ENCODE peak calls at places on chromosomes 6 and 20, in nine cellular contexts. One of them, this sample, is unnamed.

GRCh38 chr20:12597491-12597890 is 411.3 kb upstream of the SPTLC3 start:
- DNase-seq in testis: no peak
- DNase-seq in body of pancreas: no peak
- DNase-seq in IMR-90: no peak
- DNase-seq in transverse colon: no peak
- DNase-seq in spleen: no peak
- DNase-seq in sigmoid colon: no peak
- DNase-seq in ovary: no peak
- DNase-seq in uterus: no peak
- DNase-seq in this sample: no peak

GRCh38 chr20:63979549-63980316 is at the start of gene SAMD10:
- DNase-seq in body of pancreas: peak
- DNase-seq in sigmoid colon: no peak
- DNase-seq in transverse colon: peak
- DNase-seq in testis: peak
- DNase-seq in spleen: peak
- DNase-seq in IMR-90: peak
- DNase-seq in ovary: peak
- DNase-seq in uterus: peak
- DNase-seq in this sample: no peak

GRCh38 chr6:28553986-28554881 is 28.6 kb downstream of the GPX5 start:
- DNase-seq in IMR-90: no peak
- DNase-seq in uterus: no peak
- DNase-seq in ovary: no peak
- DNase-seq in testis: peak
- DNase-seq in transverse colon: no peak
- DNase-seq in sigmoid colon: no peak
- DNase-seq in body of pancreas: peak
- DNase-seq in spleen: no peak
- DNase-seq in this sample: no peak

GRCh38 chr6:92297101-92297500 is 1122.3 kb downstream of the EPHA7 start:
- DNase-seq in IMR-90: peak
- DNase-seq in transverse colon: no peak
- DNase-seq in testis: no peak
- DNase-seq in body of pancreas: no peak
- DNase-seq in uterus: no peak
- DNase-seq in spleen: no peak
- DNase-seq in sigmoid colon: no peak
- DNase-seq in ovary: no peak
- DNase-seq in this sample: no peak

GRCh38 chr20:49938173-49939163 is 2.3 kb downstream of the RNF114 start:
- DNase-seq in ovary: peak
- DNase-seq in sigmoid colon: peak
- DNase-seq in testis: peak
- DNase-seq in spleen: peak
- DNase-seq in transverse colon: peak
- DNase-seq in body of pancreas: peak
- DNase-seq in uterus: peak
- DNase-seq in IMR-90: peak
- DNase-seq in this sample: peak

GRCh38 chr6:81895511-81896185 is 143.2 kb upstream of the TENT5A start:
- DNase-seq in spleen: no peak
- DNase-seq in transverse colon: no peak
- DNase-seq in testis: peak
- DNase-seq in body of pancreas: no peak
- DNase-seq in ovary: no peak
- DNase-seq in uterus: no peak
- DNase-seq in IMR-90: peak
- DNase-seq in sigmoid colon: no peak
- DNase-seq in this sample: no peak

GRCh38 chr6:144590540-144590939 is 305.4 kb downstream of the UTRN start:
- DNase-seq in sigmoid colon: no peak
- DNase-seq in testis: no peak
- DNase-seq in spleen: no peak
- DNase-seq in uterus: no peak
- DNase-seq in ovary: no peak
- DNase-seq in IMR-90: no peak
- DNase-seq in body of pancreas: no peak
- DNase-seq in transverse colon: no peak
- DNase-seq in this sample: no peak

GRCh38 chr20:16672299-16672698 is 57.5 kb upstream of the SNRPB2 start:
- DNase-seq in sigmoid colon: no peak
- DNase-seq in body of pancreas: no peak
- DNase-seq in testis: no peak
- DNase-seq in IMR-90: no peak
- DNase-seq in transverse colon: no peak
- DNase-seq in spleen: no peak
- DNase-seq in ovary: no peak
- DNase-seq in uterus: no peak
- DNase-seq in this sample: no peak

GRCh38 chr6:169156108-169156821 is 97.4 kb downstream of the THBS2 start:
- DNase-seq in sigmoid colon: no peak
- DNase-seq in IMR-90: peak
- DNase-seq in ovary: no peak
- DNase-seq in transverse colon: no peak
- DNase-seq in testis: no peak
- DNase-seq in uterus: no peak
- DNase-seq in spleen: no peak
- DNase-seq in body of pancreas: no peak
- DNase-seq in this sample: peak

GRCh38 chr6:169158750-169159149 is 94.9 kb downstream of the THBS2 start:
- DNase-seq in IMR-90: peak
- DNase-seq in spleen: no peak
- DNase-seq in sigmoid colon: no peak
- DNase-seq in testis: no peak
- DNase-seq in uterus: no peak
- DNase-seq in body of pancreas: no peak
- DNase-seq in transverse colon: no peak
- DNase-seq in ovary: peak
- DNase-seq in this sample: no peak

GRCh38 chr6:169159331-169159730 is 94.3 kb downstream of the THBS2 start:
- DNase-seq in uterus: no peak
- DNase-seq in IMR-90: no peak
- DNase-seq in transverse colon: no peak
- DNase-seq in testis: no peak
- DNase-seq in sigmoid colon: no peak
- DNase-seq in body of pancreas: no peak
- DNase-seq in ovary: peak
- DNase-seq in spleen: no peak
- DNase-seq in this sample: no peak

GRCh38 chr6:169158182-169158573 is 95.5 kb downstream of the THBS2 start:
- DNase-seq in body of pancreas: no peak
- DNase-seq in ovary: peak
- DNase-seq in IMR-90: peak
- DNase-seq in spleen: no peak
- DNase-seq in sigmoid colon: peak
- DNase-seq in transverse colon: no peak
- DNase-seq in uterus: peak
- DNase-seq in testis: peak
- DNase-seq in this sample: no peak

DNA sequence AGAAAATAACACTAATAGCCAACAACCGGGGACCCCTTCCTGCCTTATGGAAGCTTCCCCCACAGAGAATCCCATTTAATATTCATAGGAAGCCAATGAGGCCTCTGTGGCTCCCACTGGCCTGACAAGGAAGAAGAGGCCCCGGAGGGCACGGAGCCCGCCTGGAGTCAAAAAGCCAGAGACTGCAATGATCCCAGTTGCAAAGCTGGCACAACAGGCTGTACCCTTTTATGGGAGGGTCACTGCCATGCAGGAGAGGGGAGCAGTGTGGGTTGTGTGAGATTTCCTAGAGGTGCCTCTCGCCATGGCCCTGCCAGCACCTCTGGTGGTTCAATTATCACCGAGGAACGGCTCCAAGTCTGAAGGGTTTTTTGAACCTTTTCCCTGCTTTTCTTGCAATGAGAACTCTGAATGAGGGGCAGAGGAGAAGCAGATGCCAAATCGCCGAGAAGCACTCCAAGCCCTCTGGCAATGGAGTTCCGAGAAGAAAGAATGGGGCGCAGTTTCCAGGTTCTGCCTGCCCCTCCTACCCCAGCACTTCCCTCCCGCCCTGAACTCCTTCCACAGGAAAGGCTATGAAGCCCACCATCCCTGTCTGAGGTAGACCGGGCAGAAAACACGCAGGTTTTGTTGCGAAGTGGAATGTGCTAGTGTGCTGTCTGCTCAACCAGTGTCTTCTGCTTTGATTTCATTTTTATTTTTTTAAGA is 96.0 kb downstream of the THBS2 start:
- DNase-seq in transverse colon: no peak
- DNase-seq in ovary: peak
- DNase-seq in testis: no peak
- DNase-seq in body of pancreas: no peak
- DNase-seq in IMR-90: no peak
- DNase-seq in uterus: no peak
- DNase-seq in spleen: no peak
- DNase-seq in sigmoid colon: no peak
- DNase-seq in this sample: no peak
- TF ChIP-seq POLR2A in transverse colon: no peak
- TF ChIP-seq POLR2A in ovary: no peak
- TF ChIP-seq POLR2A in testis: no peak
- TF ChIP-seq POLR2A in body of pancreas: no peak
- TF ChIP-seq POLR2A in IMR-90: no peak
- TF ChIP-seq POLR2A in uterus: no peak
- TF ChIP-seq POLR2A in spleen: no peak
- TF ChIP-seq POLR2A in sigmoid colon: no peak
- TF ChIP-seq POLR2A in this sample: no peak

GRCh38 chr20:21027569-21027968 is 78.6 kb downstream of the LINC00237 start:
- DNase-seq in ovary: no peak
- DNase-seq in sigmoid colon: no peak
- DNase-seq in body of pancreas: no peak
- DNase-seq in testis: no peak
- DNase-seq in transverse colon: no peak
- DNase-seq in spleen: no peak
- DNase-seq in uterus: no peak
- DNase-seq in IMR-90: no peak
- DNase-seq in this sample: no peak
- TF ChIP-seq CTCF in ovary: no peak
- TF ChIP-seq CTCF in sigmoid colon: no peak
- TF ChIP-seq CTCF in body of pancreas: no peak
- TF ChIP-seq CTCF in testis: no peak
- TF ChIP-seq CTCF in transverse colon: no peak
- TF ChIP-seq CTCF in spleen: no peak
- TF ChIP-seq CTCF in uterus: no peak
- TF ChIP-seq CTCF in IMR-90: no peak
- TF ChIP-seq CTCF in this sample: no peak

DNA sequence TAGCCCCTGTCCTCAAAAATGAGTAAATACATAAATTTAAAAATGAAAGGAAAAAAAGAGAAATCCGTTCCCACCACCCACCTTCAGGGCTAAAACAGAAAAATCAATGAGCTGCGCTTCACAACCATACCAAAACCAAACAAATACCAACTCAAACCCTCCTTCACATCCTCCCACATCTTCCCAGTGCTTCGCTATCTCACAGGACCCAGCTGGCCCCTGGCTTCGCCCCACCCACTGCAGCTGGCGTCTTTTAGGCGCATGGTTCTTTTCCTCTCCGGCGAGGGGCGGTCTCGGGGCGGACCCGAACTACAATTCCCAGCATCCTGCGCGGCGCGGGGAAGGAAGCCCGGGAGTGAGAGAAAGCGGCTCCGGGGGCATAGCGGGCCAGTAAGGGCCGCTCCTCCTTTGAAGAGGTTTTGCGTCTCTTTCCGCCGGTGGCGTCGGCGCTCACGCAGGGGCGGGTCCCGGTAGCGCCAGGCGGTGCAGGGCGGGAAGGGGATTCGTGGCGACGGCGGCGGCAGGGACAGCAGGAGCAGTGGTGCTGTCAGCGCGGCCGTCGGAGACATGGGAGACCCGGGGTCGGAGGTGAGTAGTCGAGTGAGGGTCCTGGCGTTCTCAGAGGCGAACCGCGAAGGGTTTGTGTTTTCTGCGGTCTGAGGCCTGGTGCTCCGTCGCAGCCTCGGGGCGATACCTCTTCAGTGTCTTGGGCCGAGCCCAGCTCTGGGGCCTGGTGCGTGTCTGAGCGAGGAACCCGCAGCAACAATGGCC is at the start of gene ZNF451:
- DNase-seq in ovary: peak
- DNase-seq in uterus: peak
- DNase-seq in testis: peak
- DNase-seq in sigmoid colon: peak
- DNase-seq in IMR-90: peak
- DNase-seq in body of pancreas: peak
- DNase-seq in spleen: peak
- DNase-seq in transverse colon: peak
- DNase-seq in this sample: peak
- TF ChIP-seq POLR2A in ovary: peak
- TF ChIP-seq POLR2A in uterus: peak
- TF ChIP-seq POLR2A in testis: peak
- TF ChIP-seq POLR2A in sigmoid colon: peak
- TF ChIP-seq POLR2A in IMR-90: peak
- TF ChIP-seq POLR2A in body of pancreas: peak
- TF ChIP-seq POLR2A in spleen: peak
- TF ChIP-seq POLR2A in transverse colon: peak
- TF ChIP-seq POLR2A in this sample: peak

GRCh38 chr20:8388146-8388545 is 256.1 kb downstream of the PLCB1 start:
- DNase-seq in testis: no peak
- DNase-seq in body of pancreas: no peak
- DNase-seq in uterus: no peak
- DNase-seq in spleen: no peak
- DNase-seq in sigmoid colon: no peak
- DNase-seq in ovary: no peak
- DNase-seq in transverse colon: no peak
- DNase-seq in IMR-90: peak
- DNase-seq in this sample: no peak

GRCh38 chr20:8388707-8389106 is 256.6 kb downstream of the PLCB1 start:
- DNase-seq in body of pancreas: no peak
- DNase-seq in spleen: no peak
- DNase-seq in ovary: no peak
- DNase-seq in IMR-90: peak
- DNase-seq in testis: no peak
- DNase-seq in sigmoid colon: no peak
- DNase-seq in transverse colon: no peak
- DNase-seq in uterus: no peak
- DNase-seq in this sample: no peak

GRCh38 chr20:8390500-8390899 is 258.4 kb downstream of the PLCB1 start:
- DNase-seq in transverse colon: no peak
- DNase-seq in body of pancreas: no peak
- DNase-seq in uterus: no peak
- DNase-seq in sigmoid colon: no peak
- DNase-seq in testis: no peak
- DNase-seq in ovary: no peak
- DNase-seq in IMR-90: no peak
- DNase-seq in spleen: no peak
- DNase-seq in this sample: no peak

GRCh38 chr20:8386991-8387390 is 254.9 kb downstream of the PLCB1 start:
- DNase-seq in uterus: no peak
- DNase-seq in testis: peak
- DNase-seq in sigmoid colon: no peak
- DNase-seq in body of pancreas: peak
- DNase-seq in ovary: no peak
- DNase-seq in IMR-90: no peak
- DNase-seq in spleen: no peak
- DNase-seq in transverse colon: no peak
- DNase-seq in this sample: no peak

DNA sequence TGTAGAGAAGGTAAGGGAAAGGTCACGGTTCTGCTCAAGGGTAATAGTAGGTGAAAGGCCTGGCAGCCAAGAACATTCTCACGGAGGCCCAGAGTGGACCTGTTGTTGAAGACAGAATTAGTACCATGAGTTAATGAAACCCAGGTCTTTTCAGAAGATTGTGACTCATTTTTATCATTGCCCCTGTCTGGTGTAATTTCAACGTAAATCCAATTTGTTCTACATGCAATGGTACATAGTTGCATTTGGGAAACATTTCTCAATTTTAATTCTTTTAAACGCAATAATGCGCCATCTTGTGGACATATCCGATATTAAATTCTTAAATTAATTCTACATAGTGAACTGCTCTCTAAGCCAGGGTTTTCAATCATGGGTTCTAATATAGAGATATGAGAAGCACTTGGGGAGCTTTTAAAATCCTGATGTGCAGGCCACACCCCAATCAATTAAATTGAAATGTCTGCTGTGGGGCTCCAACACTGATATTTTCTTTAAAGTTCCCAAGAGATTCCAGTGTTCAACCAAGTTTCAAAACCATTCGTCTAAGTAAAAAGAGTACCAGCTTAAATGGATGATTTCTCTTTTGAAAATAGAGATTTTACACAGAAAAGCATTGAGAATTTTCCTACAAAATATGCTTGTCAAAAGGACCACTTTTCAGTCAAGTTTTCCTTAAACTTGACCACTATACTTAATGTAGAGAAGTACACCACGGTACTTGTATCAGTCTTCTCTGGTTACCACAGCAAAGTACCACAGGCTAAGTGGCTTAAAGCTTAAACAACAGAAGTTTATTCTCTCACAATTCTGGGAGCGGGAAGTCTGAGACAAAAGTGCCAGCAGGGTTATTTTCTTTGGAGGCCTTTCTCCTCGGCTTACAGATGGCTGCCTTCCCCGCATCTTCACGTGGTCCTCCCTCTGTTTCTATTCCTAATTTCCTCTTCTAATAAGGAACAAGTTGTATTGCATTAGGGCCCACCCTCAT is 257.6 kb downstream of the PLCB1 start:
- DNase-seq in body of pancreas: peak
- DNase-seq in transverse colon: no peak
- DNase-seq in IMR-90: peak
- DNase-seq in uterus: no peak
- DNase-seq in testis: peak
- DNase-seq in spleen: no peak
- DNase-seq in ovary: no peak
- DNase-seq in sigmoid colon: no peak
- DNase-seq in this sample: no peak
- TF ChIP-seq CTCF in body of pancreas: peak
- TF ChIP-seq CTCF in transverse colon: peak
- TF ChIP-seq CTCF in IMR-90: peak
- TF ChIP-seq CTCF in uterus: peak
- TF ChIP-seq CTCF in testis: peak
- TF ChIP-seq CTCF in spleen: peak
- TF ChIP-seq CTCF in ovary: no peak
- TF ChIP-seq CTCF in sigmoid colon: peak
- TF ChIP-seq CTCF in this sample: no peak